ENCODE peak calls at places on chromosome 12, in ten cellular contexts. U is erythroblast, F is NB4, M is ovary, W is heart left ventricle, D is HepG2, N is stomach, T is A549, G is body of pancreas, K is IMR-90. I is an unnamed sample.

GRCh38 chr12:68613209-68613904 is 2.7 kb downstream of the RAP1B start:
- DNase-seq in U (peak; percentile 22), F (no peak), M (no peak), W (no peak), D (no peak), N (no peak), T (no peak), G (no peak), K (no peak), I (no peak)

GRCh38 chr12:102638777-102639176 is 158.4 kb upstream of the IGF1 start:
- DNase-seq in U (no peak), F (no peak), M (no peak), W (no peak), D (no peak), N (no peak), T (no peak), G (no peak), K (peak; percentile 76), I (no peak)

GRCh38 chr12:4454315-4454860 is 8.8 kb upstream of the FGF6 start:
- DNase-seq in U (no peak), F (no peak), M (no peak), W (no peak), D (no peak), N (no peak), T (no peak), G (no peak), K (no peak), I (no peak)

GRCh38 chr12:22410497-22410896 is 76.0 kb upstream of the ST8SIA1 start:
- DNase-seq in U (no peak), F (no peak), M (no peak), W (no peak), D (no peak), N (no peak), T (no peak), G (no peak), K (no peak), I (no peak)

GRCh38 chr12:14618990-14619389 is 51.3 kb upstream of the PLBD1 start:
- DNase-seq in U (no peak), F (peak; percentile 30), M (no peak), W (peak; percentile 11), D (no peak), N (no peak), T (peak; percentile 10), G (no peak), K (peak; percentile 16), I (no peak)

GRCh38 chr12:124077730-124078129 is 104.7 kb downstream of the ZNF664 start:
- DNase-seq in U (no peak), F (no peak), M (no peak), W (no peak), D (no peak), N (no peak), T (no peak), G (no peak), K (no peak), I (no peak)

GRCh38 chr12:31772186-31772585 is 43.4 kb upstream of the AMN1 start:
- DNase-seq in U (no peak), F (no peak), M (no peak), W (no peak), D (no peak), N (no peak), T (no peak), G (no peak), K (no peak), I (no peak)

GRCh38 chr12:88035907-88036289 is 6.7 kb upstream of the C12orf50 start:
- DNase-seq in U (no peak), F (no peak), M (no peak), W (no peak), D (no peak), N (no peak), T (no peak), G (no peak), K (no peak), I (no peak)

GRCh38 chr12:83224012-83224411 is 537.3 kb downstream of the TMTC2 start:
- DNase-seq in U (no peak), F (peak; percentile 88), M (no peak), W (no peak), D (no peak), N (no peak), T (no peak), G (no peak), K (no peak), I (no peak)

GRCh38 chr12:130872179-130873096 is 572 bp downstream of the RAN start:
- DNase-seq in U (peak; percentile 66), F (peak; percentile 56), M (peak; percentile 25), W (peak; percentile 39), D (no peak), N (peak; percentile 38), T (peak; percentile 46), G (peak; percentile 34), K (no peak), I (peak; percentile 33)

GRCh38 chr12:54032627-54033100 is at the start of gene HOXC5:
- DNase-seq in U (peak; percentile 67), F (peak; percentile 81), M (peak; percentile 78), W (peak; percentile 31), D (peak; percentile 32), N (peak; percentile 84), T (peak; percentile 92), G (peak; percentile 73), K (peak; percentile 38), I (peak; percentile 83)

GRCh38 chr12:113373966-113374365 is 15.6 kb downstream of the PLBD2 start:
- DNase-seq in U (peak; percentile 38), F (no peak), M (no peak), W (no peak), D (no peak), N (no peak), T (no peak), G (no peak), K (no peak), I (no peak)

GRCh38 chr12:131830335-131831020 is 2.3 kb downstream of the MMP17 start:
- DNase-seq in U (peak; percentile 50), F (peak; percentile 92), M (peak; percentile 87), W (peak; percentile 80), D (peak; percentile 43), N (peak; percentile 59), T (peak; percentile 58), G (peak; percentile 60), K (peak; percentile 77), I (peak; percentile 88)

GRCh38 chr12:109130755-109131521 is 14.6 kb downstream of the ACACB start:
- DNase-seq in U (no peak), F (peak; percentile 34), M (no peak), W (peak; percentile 82), D (no peak), N (peak; percentile 71), T (no peak), G (peak; percentile 75), K (no peak), I (no peak)
- TF ChIP-seq POLR2A in U (no peak), F (no peak), M (no peak), W (no peak), D (no peak), N (no peak), T (no peak), G (no peak), K (no peak), I (no peak)

GRCh38 chr12:13002301-13003097 is 2.4 kb upstream of the HEBP1 start:
- DNase-seq in U (no peak), F (no peak), M (no peak), W (no peak), D (no peak), N (no peak), T (no peak), G (no peak), K (peak; percentile 23), I (no peak)
- TF ChIP-seq POLR2A in U (no peak), F (no peak), M (no peak), W (no peak), D (no peak), N (no peak), T (no peak), G (no peak), K (no peak), I (no peak)

GRCh38 chr12:122837306-122838265 is 2.3 kb downstream of the HIP1R start:
- DNase-seq in U (no peak), F (no peak), M (no peak), W (no peak), D (peak; percentile 57), N (peak; percentile 76), T (no peak), G (peak; percentile 60), K (no peak), I (no peak)

GRCh38 chr12:122834921-122835692 is at the start of gene HIP1R:
- DNase-seq in U (peak; percentile 54), F (peak; percentile 63), M (no peak), W (no peak), D (no peak), N (peak; percentile 64), T (peak; percentile 50), G (peak; percentile 62), K (no peak), I (no peak)

GRCh38 chr12:122835693-122836026 is 403 bp downstream of the HIP1R start:
- DNase-seq in U (no peak), F (peak; percentile 41), M (no peak), W (no peak), D (no peak), N (no peak), T (peak; percentile 46), G (peak; percentile 43), K (no peak), I (no peak)

GRCh38 chr12:122834229-122834920 is 882 bp upstream of the HIP1R start:
- DNase-seq in U (peak; percentile 32), F (peak; percentile 36), M (peak; percentile 36), W (no peak), D (peak; percentile 58), N (peak; percentile 64), T (peak; percentile 82), G (peak; percentile 48), K (peak; percentile 44), I (peak; percentile 85)

GRCh38 chr12:122836027-122836921 is 1.0 kb downstream of the HIP1R start:
- DNase-seq in U (peak; percentile 40), F (peak; percentile 85), M (no peak), W (no peak), D (peak; percentile 66), N (peak; percentile 78), T (peak; percentile 50), G (peak; percentile 49), K (peak; percentile 16), I (no peak)
- TF ChIP-seq POLR2A in U (no peak), F (no peak), M (no peak), W (no peak), D (no peak), N (no peak), T (no peak), G (peak; percentile 71), K (no peak), I (no peak)

GRCh38 chr12:104669851-104670337 is 213.1 kb downstream of the CHST11 start:
- DNase-seq in U (no peak), F (peak; percentile 94), M (peak; percentile 61), W (peak; percentile 42), D (no peak), N (peak; percentile 59), T (no peak), G (no peak), K (peak; percentile 35), I (no peak)

GRCh38 chr12:104672501-104673265 is 215.9 kb downstream of the CHST11 start:
- DNase-seq in U (no peak), F (peak; percentile 39), M (no peak), W (peak; percentile 78), D (no peak), N (no peak), T (peak; percentile 19), G (no peak), K (no peak), I (peak; percentile 65)

GRCh38 chr12:104672096-104672445 is 215.3 kb downstream of the CHST11 start:
- DNase-seq in U (no peak), F (peak; percentile 50), M (no peak), W (no peak), D (no peak), N (no peak), T (no peak), G (no peak), K (no peak), I (no peak)

GRCh38 chr12:104670439-104671406 is 214.0 kb downstream of the CHST11 start:
- DNase-seq in U (no peak), F (peak; percentile 58), M (no peak), W (no peak), D (no peak), N (no peak), T (peak; percentile 21), G (no peak), K (no peak), I (no peak)

GRCh38 chr12:104671407-104672095 is 214.8 kb downstream of the CHST11 start:
- DNase-seq in U (peak; percentile 84), F (peak; percentile 99), M (peak; percentile 26), W (peak; percentile 83), D (peak; percentile 53), N (peak; percentile 92), T (peak; percentile 89), G (peak; percentile 86), K (peak; percentile 84), I (peak; percentile 75)
- TF ChIP-seq POLR2A in U (no peak), F (no peak), M (no peak), W (no peak), D (no peak), N (no peak), T (no peak), G (no peak), K (no peak), I (no peak)